ENCODE peak calls at places on chromosomes 5 and 9, in four cellular contexts. N, F, Y and A are unnamed samples.

GRCh38 chr5:1463326-1464095 is 18.3 kb upstream of the SLC6A3 start:
- DNase-seq in N (no peak), F (no peak), Y (no peak), A (peak; percentile 48)

GRCh38 chr5:42889311-42889933 is 77.7 kb upstream of the SELENOP start:
- DNase-seq in N (peak; percentile 86), F (peak; percentile 85), Y (peak; percentile 65), A (peak; percentile 81)

GRCh38 chr9:462611-463010 is 247.9 kb downstream of the DOCK8 start:
- DNase-seq in N (no peak), F (no peak), Y (no peak), A (no peak)

GRCh38 chr5:14581333-14581890 is at the start of gene OTULINL:
- DNase-seq in N (peak; percentile 66), F (peak; percentile 82), Y (peak; percentile 56), A (peak; percentile 91)

GRCh38 chr5:6723901-6724300 is 10.7 kb downstream of the TENT4A start:
- DNase-seq in N (no peak), F (no peak), Y (no peak), A (no peak)

GRCh38 chr9:13351768-13352386 is 72.4 kb upstream of the MPDZ start:
- DNase-seq in N (peak; percentile 83), F (peak; percentile 84), Y (peak; percentile 22), A (no peak)

GRCh38 chr5:133214153-133214820 is 162.5 kb downstream of the HSPA4 start:
- DNase-seq in N (no peak), F (peak; percentile 12), Y (no peak), A (no peak)

GRCh38 chr5:127446626-127447025 is 70.8 kb upstream of the PRRC1 start:
- DNase-seq in N (no peak), F (no peak), Y (no peak), A (no peak)

GRCh38 chr5:1222621-1223277 is 2.4 kb upstream of the SLC6A18 start:
- DNase-seq in N (no peak), F (no peak), Y (no peak), A (no peak)

GRCh38 chr9:974064-974992 is 2.1 kb upstream of the DMRT3 start:
- DNase-seq in N (no peak), F (no peak), Y (no peak), A (no peak)

GRCh38 chr9:14423816-14424261 is 109.9 kb upstream of the NFIB start:
- DNase-seq in N (peak; percentile 86), F (peak; percentile 88), Y (no peak), A (no peak)

GRCh38 chr9:129987047-129987446 is 55.9 kb downstream of the FNBP1 start:
- DNase-seq in N (no peak), F (no peak), Y (no peak), A (no peak)

GRCh38 chr5:35894131-35894530 is 37.4 kb downstream of the IL7R start:
- DNase-seq in N (no peak), F (no peak), Y (no peak), A (no peak)

GRCh38 chr5:98492258-98492657 is 281.2 kb upstream of the RGMB start:
- DNase-seq in N (no peak), F (no peak), Y (peak; percentile 60), A (no peak)

GRCh38 chr5:95808013-95808685 is 14.4 kb downstream of the GLRX start:
- DNase-seq in N (no peak), F (no peak), Y (no peak), A (no peak)

GRCh38 chr5:81393430-81393782 is 528 bp downstream of the ACOT12 start:
- DNase-seq in N (no peak), F (no peak), Y (no peak), A (no peak)

GRCh38 chr5:17012289-17012688 is 76.2 kb upstream of the MYO10 start:
- DNase-seq in N (no peak), F (peak; percentile 23), Y (peak; percentile 60), A (no peak)

GRCh38 chr9:130956636-130957450 is 17.8 kb upstream of the FIBCD1 start:
- DNase-seq in N (no peak), F (no peak), Y (no peak), A (no peak)

GRCh38 chr9:138007566-138008080 is 130.0 kb downstream of the CACNA1B start:
- DNase-seq in N (no peak), F (no peak), Y (no peak), A (no peak)

GRCh38 chr5:124683917-124684555 is 62.4 kb downstream of the ZNF608 start:
- DNase-seq in N (no peak), F (no peak), Y (no peak), A (no peak)

GRCh38 chr5:135491552-135492318 is 39.6 kb upstream of the TIFAB start:
- DNase-seq in N (no peak), F (no peak), Y (peak; percentile 84), A (no peak)

GRCh38 chr9:106588601-106589000 is 274.4 kb upstream of the ZNF462 start:
- DNase-seq in N (peak; percentile 24), F (peak; percentile 19), Y (peak; percentile 88), A (no peak)

GRCh38 chr9:98132806-98133631 is 14.0 kb upstream of the TRIM14 start:
- DNase-seq in N (no peak), F (no peak), Y (no peak), A (no peak)

GRCh38 chr9:76223749-76224340 is 170.4 kb downstream of the RFK start:
- DNase-seq in N (peak; percentile 79), F (peak; percentile 8), Y (peak; percentile 25), A (no peak)

GRCh38 chr5:11251242-11251641 is 490.2 kb upstream of the DAP start:
- DNase-seq in N (peak; percentile 4), F (no peak), Y (peak; percentile 75), A (no peak)

GRCh38 chr5:137205237-137205636 is 293.9 kb downstream of the SPOCK1 start:
- DNase-seq in N (no peak), F (no peak), Y (peak; percentile 91), A (no peak)

GRCh38 chr9:71929791-71930440 is 18.5 kb downstream of the C9orf85 start:
- DNase-seq in N (no peak), F (no peak), Y (no peak), A (no peak)

GRCh38 chr9:27162045-27162444 is 53.0 kb downstream of the TEK start:
- DNase-seq in N (peak; percentile 69), F (peak; percentile 46), Y (no peak), A (no peak)

GRCh38 chr5:45694255-45694834 is 1.8 kb downstream of the HCN1 start:
- DNase-seq in N (peak; percentile 5), F (peak; percentile 1), Y (no peak), A (no peak)

GRCh38 chr5:139648205-139649081 is at the start of gene CXXC5:
- DNase-seq in N (peak; percentile 86), F (peak; percentile 92), Y (peak; percentile 80), A (peak; percentile 96)

GRCh38 chr5:139645495-139645871 is 2.7 kb upstream of the CXXC5 start:
- DNase-seq in N (no peak), F (no peak), Y (no peak), A (peak; percentile 12)

GRCh38 chr5:139646111-139646510 is 2.0 kb upstream of the CXXC5 start:
- DNase-seq in N (no peak), F (no peak), Y (no peak), A (peak; percentile 12)

GRCh38 chr5:139647406-139648204 is 544 bp upstream of the CXXC5 start:
- DNase-seq in N (no peak), F (no peak), Y (no peak), A (peak; percentile 47)

DNA sequence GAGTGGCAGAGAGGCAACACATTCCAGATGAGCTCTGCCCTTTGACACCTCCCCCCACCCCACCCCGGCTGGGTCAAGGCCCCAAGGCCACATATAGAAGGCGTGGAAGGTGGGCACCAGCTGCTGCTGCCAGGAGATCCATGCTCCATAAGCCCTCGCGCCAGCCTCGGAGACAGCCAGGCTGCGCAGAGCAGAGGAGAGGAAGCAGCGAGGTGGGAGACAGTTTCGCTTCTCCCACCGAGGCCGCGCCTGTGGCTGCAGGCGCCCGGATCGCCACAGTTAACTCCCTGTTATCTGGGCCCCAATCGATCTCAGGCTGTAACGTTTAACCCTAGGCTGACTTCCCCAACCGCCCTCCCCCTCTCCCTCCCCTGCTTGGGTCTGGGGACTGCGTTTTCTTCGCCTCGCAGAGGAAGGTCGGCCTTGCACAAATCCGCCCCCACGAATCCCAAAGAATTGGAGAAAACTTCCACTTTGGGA is 1.2 kb upstream of the CXXC5 start:
- DNase-seq in N (no peak), F (no peak), Y (no peak), A (peak; percentile 76)
- H3K4me1 ChIP-seq in N (peaks cover 8% of the 10 kb centered on the region), F (peaks cover 18% of the 10 kb centered on the region), Y (peaks cover 26% of the 10 kb centered on the region), A (no peaks in the 10 kb centered on the region)

DNA sequence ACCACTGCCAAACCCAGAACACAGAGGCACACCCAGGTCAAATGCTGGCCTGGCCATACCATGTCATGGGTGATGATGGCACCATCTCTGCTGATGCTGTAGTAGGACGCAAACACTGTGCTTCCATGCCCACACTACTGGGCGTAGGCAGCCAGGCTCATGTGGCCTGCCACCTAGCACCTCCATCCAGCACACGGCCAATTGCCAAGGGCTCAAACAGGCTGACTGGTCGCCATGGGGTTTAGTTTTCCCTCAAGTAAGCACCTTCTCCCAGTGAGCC is 39.4 kb downstream of the BICD2 start:
- DNase-seq in N (no peak), F (no peak), Y (no peak), A (no peak)
- H3K4me1 ChIP-seq in N (peaks cover 9% of the 10 kb centered on the region), F (no peaks in the 10 kb centered on the region), Y (peaks cover 30% of the 10 kb centered on the region), A (no peaks in the 10 kb centered on the region)

DNA sequence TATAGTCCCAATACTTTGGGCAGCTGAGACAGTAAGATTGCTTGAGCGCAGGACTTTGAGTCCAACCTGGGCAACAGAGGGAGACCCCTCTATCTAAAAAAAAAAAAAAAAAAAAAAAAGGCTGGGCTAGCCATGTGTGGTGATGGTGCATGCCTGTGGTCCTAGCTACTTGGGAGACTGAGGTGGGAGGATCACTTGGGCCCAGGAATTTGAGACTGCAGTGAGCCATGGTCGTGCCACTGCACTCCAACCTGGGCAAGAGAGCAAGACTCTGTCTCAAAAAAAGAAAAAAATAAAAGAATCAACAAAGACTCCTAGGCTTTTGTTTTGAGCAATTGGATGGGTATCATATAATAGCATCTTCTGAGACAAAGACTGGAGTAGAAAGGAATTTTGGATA is 481.7 kb upstream of the PAPPA start:
- DNase-seq in N (no peak), F (no peak), Y (no peak), A (no peak)
- H3K4me1 ChIP-seq in N (peaks cover 24% of the 10 kb centered on the region), F (no peaks in the 10 kb centered on the region), Y (peaks cover 53% of the 10 kb centered on the region), A (peaks cover 9% of the 10 kb centered on the region)

GRCh38 chr9:133369419-133369818 is 6.4 kb downstream of the SURF4 start:
- DNase-seq in N (no peak), F (no peak), Y (no peak), A (no peak)

GRCh38 chr9:133370680-133371079 is 5.2 kb downstream of the SURF4 start:
- DNase-seq in N (no peak), F (no peak), Y (no peak), A (no peak)

GRCh38 chr9:133371261-133371711 is 4.6 kb downstream of the SURF4 start:
- DNase-seq in N (no peak), F (no peak), Y (no peak), A (no peak)

GRCh38 chr9:133368249-133368881 is 7.5 kb downstream of the SURF4 start:
- DNase-seq in N (no peak), F (no peak), Y (no peak), A (no peak)

GRCh38 chr9:133369923-133370322 is 5.9 kb downstream of the SURF4 start:
- DNase-seq in N (no peak), F (no peak), Y (no peak), A (no peak)
- H3K4me1 ChIP-seq in N (peaks cover 10% of the 10 kb centered on the region), F (no peaks in the 10 kb centered on the region), Y (peaks cover 41% of the 10 kb centered on the region), A (no peaks in the 10 kb centered on the region)